ENCODE peak calls at places on chromosomes 6 and 20, in eight cellular contexts. J is psoas muscle, W is NB4, X is brain microvascular endothelial cell, K is lower leg skin, V is astrocyte of the spinal cord, D is dorsolateral prefrontal cortex, U is HepG2. N is an unnamed sample.
A peak's percentile ranks its signal among the peaks of the same experiment; 100 is the strongest.

GRCh38 chr6:40960784-40961430 is 78.1 kb downstream of the UNC5CL start:
- DNase-seq in D (no peak), J (peak; percentile 14), X (no peak), W (no peak), U (peak; percentile 34), V (no peak), K (no peak), N (no peak)

GRCh38 chr6:109369724-109370123 is 12.5 kb downstream of the CD164 start:
- DNase-seq in W (no peak), J (no peak), K (no peak), X (no peak), V (no peak), D (no peak), U (no peak), N (no peak)

GRCh38 chr20:17570347-17571152 is 675 bp downstream of the DSTN start:
- DNase-seq in X (no peak), J (peak; percentile 56), K (peak; percentile 92), W (peak; percentile 66), V (peak; percentile 48), D (peak; percentile 48), U (peak; percentile 61), N (no peak)

GRCh38 chr6:129730477-129731165 is 20.6 kb upstream of the ARHGAP18 start:
- DNase-seq in U (peak; percentile 58), D (no peak), W (peak; percentile 47), X (no peak), J (no peak), K (no peak), V (peak; percentile 53), N (no peak)

GRCh38 chr6:52305948-52306767 is 21.6 kb upstream of the MCM3 start:
- DNase-seq in K (no peak), J (no peak), U (no peak), V (no peak), X (no peak), D (no peak), W (peak; percentile 52), N (no peak)

GRCh38 chr6:84166395-84166794 is 61.0 kb downstream of the CEP162 start:
- DNase-seq in K (no peak), X (no peak), U (no peak), D (no peak), J (no peak), W (no peak), V (no peak), N (no peak)

GRCh38 chr6:31579546-31580445 is 2.4 kb downstream of the LTB start:
- DNase-seq in X (no peak), V (no peak), D (no peak), J (no peak), K (peak; percentile 71), W (peak; percentile 73), U (no peak), N (no peak)

GRCh38 chr6:6781877-6782236 is 193.3 kb downstream of the LY86 start:
- DNase-seq in V (no peak), K (no peak), X (no peak), U (no peak), W (no peak), D (no peak), J (no peak), N (no peak)

GRCh38 chr20:32898721-32899120 is 40.0 kb downstream of the EFCAB8 start:
- DNase-seq in W (no peak), K (no peak), J (no peak), X (peak; percentile 1), D (no peak), V (no peak), U (no peak), N (peak; percentile 23)

GRCh38 chr6:63764318-63764916 is 128.8 kb downstream of the PHF3 start:
- DNase-seq in D (no peak), K (no peak), V (peak; percentile 66), W (peak; percentile 61), U (peak; percentile 65), J (no peak), X (no peak), N (no peak)

GRCh38 chr6:133951881-133952814 is 876 bp upstream of the TBPL1 start:
- DNase-seq in D (peak; percentile 63), J (peak; percentile 71), V (peak; percentile 86), K (peak; percentile 89), U (peak; percentile 77), X (peak; percentile 80), W (peak; percentile 54), N (peak; percentile 35)

GRCh38 chr20:21437816-21438215 is 40.5 kb upstream of the NKX2-4 start:
- DNase-seq in D (no peak), K (no peak), J (no peak), V (no peak), U (no peak), X (no peak), W (no peak), N (no peak)

GRCh38 chr20:45041464-45042337 is 59.2 kb downstream of the KCNS1 start:
- DNase-seq in K (no peak), W (peak; percentile 38), X (peak; percentile 31), U (no peak), J (no peak), V (peak; percentile 46), D (no peak), N (peak; percentile 51)

GRCh38 chr6:24646771-24647170 is 780 bp upstream of the KIAA0319 start:
- DNase-seq in J (no peak), K (no peak), D (no peak), X (peak; percentile 9), W (no peak), V (no peak), U (no peak), N (no peak)

GRCh38 chr6:142485256-142485655 is 183.4 kb downstream of the ADGRG6 start:
- DNase-seq in V (peak; percentile 6), J (no peak), W (no peak), K (no peak), D (no peak), U (no peak), X (no peak), N (no peak)

GRCh38 chr6:75155586-75155985 is 50.3 kb downstream of the COL12A1 start:
- DNase-seq in X (peak; percentile 24), W (no peak), K (no peak), V (no peak), U (no peak), J (no peak), D (no peak), N (no peak)

GRCh38 chr6:83767033-83767432 is 58.1 kb upstream of the SNAP91 start:
- DNase-seq in V (no peak), D (no peak), J (no peak), X (no peak), K (no peak), U (no peak), W (peak; percentile 42), N (no peak)

GRCh38 chr6:24522090-24522820 is 27.5 kb downstream of the ALDH5A1 start:
- DNase-seq in W (no peak), X (no peak), U (no peak), J (no peak), D (peak; percentile 56), K (no peak), V (no peak), N (no peak)

DNA sequence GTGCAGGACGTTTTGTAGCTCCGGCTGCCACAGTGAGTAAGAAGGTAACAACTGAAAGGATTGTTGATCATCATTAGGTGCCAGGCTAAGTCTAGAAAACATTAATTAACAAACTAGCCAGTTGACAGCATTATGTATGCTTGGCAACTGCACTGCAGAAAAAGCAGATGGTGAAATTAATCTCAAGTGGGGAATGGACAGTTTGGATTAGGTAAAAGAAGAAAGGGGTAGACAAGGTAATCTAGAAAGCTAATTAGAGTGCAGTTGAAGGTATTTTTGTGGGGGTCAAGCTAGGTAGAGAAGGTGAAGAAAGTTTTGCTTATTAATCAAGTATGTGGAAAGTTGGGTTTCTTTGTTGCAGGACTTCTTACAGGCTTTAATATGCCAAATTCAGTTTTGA is 69.7 kb upstream of the HINT3 start:
- DNase-seq in U (no peak), K (no peak), X (no peak), J (no peak), W (no peak), D (no peak), V (no peak), N (no peak)
- H3K4me3 ChIP-seq in U (no peak overlapping the region), K (no peak overlapping the region), X (no peak overlapping the region), J (no peak overlapping the region), W (no peak overlapping the region), D (no peak overlapping the region), V (no peak overlapping the region), N (no peak overlapping the region)

DNA sequence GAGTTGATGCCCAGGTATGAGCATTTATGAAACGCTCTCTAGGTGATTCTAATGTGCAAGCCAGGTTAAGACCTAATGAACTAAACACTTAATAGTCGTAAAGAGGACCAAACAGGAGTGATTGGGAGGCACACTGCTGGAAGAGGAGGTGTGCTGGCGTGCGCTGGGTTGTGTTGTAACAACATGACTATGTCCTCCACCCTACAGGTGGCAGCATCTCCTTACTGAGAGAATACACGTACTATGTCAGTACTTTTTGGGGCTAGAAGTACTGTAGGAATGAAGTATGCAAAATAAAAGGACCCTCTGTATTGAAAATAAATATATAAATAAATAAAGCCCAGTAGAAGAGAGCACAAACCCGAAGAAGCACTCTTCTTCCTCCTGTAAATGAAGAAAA is 11.9 kb downstream of the C6orf89 start:
- DNase-seq in X (no peak), D (no peak), J (no peak), K (no peak), V (peak; percentile 9), W (no peak), U (peak; percentile 23), N (no peak)
- TF ChIP-seq CTCF in X (peak; percentile 33), D (peak; percentile 46), J (no peak), K (no peak), V (peak; percentile 25), W (no peak), U (peak; percentile 42), N (peak; percentile 16)

DNA sequence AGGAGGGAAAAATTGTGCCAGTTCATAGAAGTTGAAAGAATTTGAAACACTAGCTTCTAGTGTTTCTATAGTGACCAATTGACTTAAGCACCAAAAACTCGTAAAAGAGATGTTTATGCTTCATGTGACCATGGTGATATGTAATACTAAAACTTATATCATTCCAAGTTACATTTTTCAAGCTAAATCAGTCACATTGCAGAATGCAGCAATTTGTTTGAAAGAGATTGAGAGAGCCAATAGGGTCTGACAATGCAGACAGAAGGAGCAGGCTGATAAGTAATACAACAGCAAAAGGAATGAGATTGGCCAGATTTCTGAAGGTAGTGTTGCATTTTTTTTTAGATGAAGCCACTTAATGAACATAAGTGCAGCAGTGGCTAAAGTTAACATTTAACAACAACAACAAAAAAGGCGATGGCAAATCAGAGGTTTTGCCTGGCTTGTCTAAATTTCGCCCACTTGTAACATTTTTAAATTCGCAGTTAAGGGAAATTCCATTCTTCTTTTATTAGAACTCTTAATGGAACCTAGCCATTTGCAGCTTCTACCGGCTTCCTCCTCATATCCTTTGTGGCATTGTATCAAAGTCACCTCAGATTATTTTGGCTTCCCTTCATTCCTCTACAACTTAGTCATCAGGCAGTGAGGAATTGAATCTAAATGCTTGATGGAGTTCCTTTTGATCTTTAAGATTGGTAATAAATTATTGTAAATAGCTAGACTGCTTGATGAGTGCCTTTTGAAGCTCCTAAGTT is 484.0 kb upstream of the SOX4 start:
- DNase-seq in K (no peak), V (peak; percentile 79), X (peak; percentile 48), J (no peak), U (peak; percentile 33), D (no peak), W (no peak), N (peak; percentile 52)
- H3K4me3 ChIP-seq in K (no peak overlapping the region), V (no peak overlapping the region), X (no peak overlapping the region), J (no peak overlapping the region), U (no peak overlapping the region), D (no peak overlapping the region), W (no peak overlapping the region), N (peak overlapping the region; percentile 2)

GRCh38 chr6:89369009-89369408 is 16.5 kb upstream of the UBE2J1 start:
- DNase-seq in D (no peak), K (peak; percentile 89), W (no peak), X (peak; percentile 47), U (peak; percentile 35), J (no peak), V (peak; percentile 37), N (no peak)
- TF ChIP-seq CTCF in D (peak; percentile 34), K (no peak), W (no peak), X (peak; percentile 72), U (peak; percentile 46), J (peak; percentile 58), V (peak; percentile 56), N (peak; percentile 73)

N was measured in retinal pigment epithelial cell.